ENCODE peak calls at places on chromosomes 6 and 20, in six cellular contexts. Y is ovary, K is body of pancreas, F is sigmoid colon, Z is GM12891, X is A549. A is an unnamed sample.

GRCh38 chr20:35618372-35619131 is 2.9 kb downstream of the SPAG4 start:
- DNase-seq in X (no peak), Y (peak), Z (no peak), F (peak), K (peak), A (no peak)

GRCh38 chr6:14799928-14800327 is 445.9 kb upstream of the JARID2 start:
- DNase-seq in K (peak), Y (peak), Z (no peak), X (peak), F (peak), A (peak)

GRCh38 chr6:107064579-107065065 is 36.6 kb downstream of the MTRES1 start:
- DNase-seq in Z (no peak), Y (peak), F (no peak), X (no peak), K (peak), A (peak)

GRCh38 chr6:169250660-169251059 is 3.0 kb downstream of the THBS2 start:
- DNase-seq in K (no peak), Y (peak), Z (no peak), F (peak), X (peak), A (peak)

GRCh38 chr6:156687875-156688549 is 89.2 kb upstream of the ARID1B start:
- DNase-seq in K (peak), X (no peak), Z (no peak), Y (no peak), F (peak), A (peak)

GRCh38 chr6:110629153-110629552 is 152.7 kb upstream of the SLC22A16 start:
- DNase-seq in Y (no peak), X (no peak), Z (no peak), K (no peak), F (no peak), A (no peak)

GRCh38 chr20:33169176-33169794 is 1.3 kb downstream of the BPIFA2 start:
- DNase-seq in Z (no peak), K (no peak), F (no peak), X (peak), Y (no peak), A (no peak)

GRCh38 chr6:7630792-7631191 is 40.8 kb downstream of the SNRNP48 start:
- DNase-seq in Y (no peak), F (no peak), K (no peak), Z (no peak), X (no peak), A (no peak)

GRCh38 chr6:150600302-150601017 is 775 bp downstream of the PLEKHG1 start:
- DNase-seq in Z (peak), K (peak), F (peak), Y (peak), X (peak), A (peak)

GRCh38 chr20:9068896-9069663 is at the start of gene PLCB4:
- DNase-seq in Y (peak), F (peak), X (peak), K (peak), Z (no peak), A (peak)

GRCh38 chr6:130843575-130844320 is 16.5 kb downstream of the SMLR1 start:
- DNase-seq in K (no peak), F (no peak), Y (no peak), Z (no peak), X (peak), A (peak)

GRCh38 chr6:166989427-166990034 is 9.7 kb upstream of the CEP43 start:
- DNase-seq in Z (no peak), K (no peak), F (no peak), Y (no peak), X (peak), A (no peak)

GRCh38 chr20:25376236-25376635 is 14.4 kb downstream of the ABHD12 start:
- DNase-seq in X (no peak), K (no peak), Y (no peak), F (no peak), Z (no peak), A (no peak)

GRCh38 chr20:6663751-6664388 is 103.6 kb upstream of the BMP2 start:
- DNase-seq in Y (no peak), K (no peak), X (no peak), Z (no peak), F (no peak), A (no peak)

GRCh38 chr20:49979030-49979832 is 3.5 kb upstream of the SNAI1 start:
- DNase-seq in F (no peak), K (peak), Z (peak), X (peak), Y (peak), A (no peak)

GRCh38 chr6:150928882-150929281 is 63.4 kb downstream of the MTHFD1L start:
- DNase-seq in Z (no peak), K (no peak), X (peak), F (no peak), Y (no peak), A (no peak)

GRCh38 chr20:35013421-35014411 is 58.0 kb downstream of the MYH7B start:
- DNase-seq in X (no peak), K (no peak), Z (no peak), F (no peak), Y (no peak), A (no peak)

GRCh38 chr20:3808141-3808479 is 12.0 kb downstream of the CDC25B start:
- DNase-seq in F (peak), Z (no peak), X (peak), Y (peak), K (peak), A (peak)

GRCh38 chr6:22732186-22732970 is 163.0 kb downstream of the HDGFL1 start:
- DNase-seq in Z (no peak), F (no peak), K (no peak), X (no peak), Y (no peak), A (no peak)

GRCh38 chr20:31496761-31497295 is 17.4 kb upstream of the HM13 start:
- DNase-seq in X (no peak), F (peak), Y (peak), Z (no peak), K (peak), A (peak)

GRCh38 chr20:5569021-5569420 is 181.2 kb upstream of the SHLD1 start:
- DNase-seq in F (no peak), X (peak), Y (no peak), Z (no peak), K (no peak), A (no peak)

GRCh38 chr6:35073766-35074471 is 67.2 kb downstream of the TCP11 start:
- DNase-seq in X (no peak), F (no peak), Z (no peak), K (no peak), Y (no peak), A (no peak)

GRCh38 chr6:133609404-133610270 is 279.3 kb upstream of the TCF21 start:
- DNase-seq in Z (no peak), Y (no peak), K (no peak), X (peak), F (no peak), A (peak)
- TF ChIP-seq POLR2A in Z (no peak), Y (no peak), K (no peak), X (no peak), F (no peak), A (no peak)

DNA sequence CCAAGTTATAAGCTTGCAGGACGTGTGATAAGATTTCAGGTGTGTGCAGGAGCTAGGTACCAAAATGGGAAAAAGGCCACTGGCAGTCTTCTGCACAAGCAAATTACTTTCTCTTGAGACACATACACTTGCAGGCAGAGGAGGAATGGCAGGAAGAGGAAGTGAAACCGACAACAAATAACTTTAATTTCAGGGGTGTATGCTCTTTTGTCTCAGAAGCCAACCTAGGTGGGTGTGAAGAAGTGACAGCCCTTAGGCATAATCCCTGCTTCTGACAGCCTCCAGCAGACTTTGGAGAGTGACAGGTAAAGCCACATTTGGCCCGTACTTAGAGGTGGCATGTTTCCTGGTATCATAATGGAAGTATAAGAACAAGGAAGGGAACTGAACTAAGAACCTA is 118.8 kb upstream of the TRAF3IP2 start:
- DNase-seq in K (no peak), X (no peak), Z (peak), Y (no peak), F (no peak), A (no peak)
- TF ChIP-seq POLR2A in K (no peak), X (no peak), Z (no peak), Y (no peak), F (no peak), A (no peak)

GRCh38 chr6:17311595-17312311 is 30.6 kb downstream of the RBM24 start:
- DNase-seq in Y (no peak), X (peak), Z (no peak), F (no peak), K (peak), A (no peak)
- TF ChIP-seq POLR2A in Y (no peak), X (no peak), Z (no peak), F (no peak), K (no peak), A (no peak)

GRCh38 chr20:54170026-54170471 is 3.7 kb downstream of the CYP24A1 start:
- DNase-seq in F (no peak), Z (no peak), Y (no peak), X (peak), K (no peak), A (no peak)
- TF ChIP-seq POLR2A in F (no peak), Z (no peak), Y (no peak), X (peak), K (no peak), A (no peak)

DNA sequence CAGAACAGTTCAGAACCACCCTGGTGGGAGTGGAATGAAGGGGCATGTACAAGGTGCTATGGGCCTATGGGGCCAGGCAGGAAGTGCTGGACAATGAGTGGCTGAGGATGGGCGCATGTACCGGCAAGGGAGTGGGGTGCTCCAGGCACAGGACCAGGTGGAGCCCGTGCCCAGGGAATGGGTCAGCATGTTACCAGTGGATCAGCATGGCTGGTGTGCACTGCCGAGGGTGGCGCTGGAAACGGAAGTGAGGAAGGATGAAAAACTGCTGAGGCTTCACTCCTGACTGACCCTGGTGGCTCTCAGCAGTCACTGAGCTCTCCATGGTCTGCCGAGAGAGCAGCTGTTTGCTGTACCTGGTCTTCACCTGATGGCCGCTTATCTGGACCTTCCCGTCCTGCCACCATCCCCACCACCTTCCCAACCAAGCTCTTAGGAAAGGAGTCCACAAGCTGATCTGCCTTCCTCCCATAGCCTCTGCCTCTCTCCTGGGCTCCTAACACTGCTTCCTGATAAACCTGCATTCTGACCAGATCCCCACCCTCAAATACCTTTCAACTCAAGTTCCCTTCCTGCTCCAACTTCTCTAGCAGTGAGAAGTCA is 7.2 kb downstream of the UQCC2 start:
- DNase-seq in K (no peak), X (no peak), F (no peak), Y (no peak), Z (no peak), A (no peak)
- TF ChIP-seq POLR2A in K (no peak), X (no peak), F (no peak), Y (no peak), Z (no peak), A (no peak)

GRCh38 chr6:128394171-128394570 is 126.2 kb downstream of the PTPRK start:
- DNase-seq in Z (no peak), K (no peak), Y (no peak), X (no peak), F (no peak), A (no peak)
- TF ChIP-seq POLR2A in Z (no peak), K (no peak), Y (no peak), X (no peak), F (no peak), A (no peak)

GRCh38 chr6:142438898-142439297 is 137.1 kb downstream of the ADGRG6 start:
- DNase-seq in F (no peak), Z (no peak), K (no peak), X (no peak), Y (no peak), A (no peak)
- TF ChIP-seq POLR2A in F (no peak), Z (no peak), K (no peak), X (no peak), Y (no peak), A (no peak)

GRCh38 chr6:89081129-89081422 is 525 bp downstream of the PNRC1 start:
- DNase-seq in F (no peak), Z (no peak), K (peak), Y (no peak), X (no peak), A (no peak)
- TF ChIP-seq POLR2A in F (no peak), Z (no peak), K (no peak), Y (no peak), X (no peak), A (no peak)

A was measured in H54.